ENCODE peak calls at places on chromosomes 3 and 15, in seven cellular contexts. E is neural progenitor cell, V is IMR-90, Q is OCI-LY7, Y is GM12878, G is endothelial cell of umbilical vein, O is heart left ventricle. Z is an unnamed sample. For H3K9me3, the result is how much of the 10 kb centered on the place peaks cover.

GRCh38 chr3:56980798-56981390 is 79.6 kb upstream of the SPATA12 start:
- DNase-seq in Y (no peak), Q (no peak), E (no peak), O (peak), V (peak), G (peak), Z (peak)

GRCh38 chr15:67164401-67164791 is 90.1 kb downstream of the AAGAB start:
- DNase-seq in Q (no peak), G (peak), E (no peak), O (peak), Y (no peak), V (no peak), Z (no peak)

GRCh38 chr15:40252438-40253178 is 13.7 kb downstream of the PAK6 start:
- DNase-seq in Q (no peak), V (no peak), E (peak), G (peak), O (no peak), Y (no peak), Z (no peak)

GRCh38 chr15:57479005-57479404 is 102.7 kb downstream of the CGNL1 start:
- DNase-seq in Q (no peak), Y (no peak), E (no peak), G (no peak), O (no peak), V (no peak), Z (no peak)

GRCh38 chr3:171977426-171977825 is 62.0 kb upstream of the FNDC3B start:
- DNase-seq in V (no peak), O (no peak), E (no peak), G (no peak), Q (no peak), Y (no peak), Z (no peak)

GRCh38 chr15:90165659-90166489 is 35.3 kb upstream of the SEMA4B start:
- DNase-seq in Y (peak), E (no peak), Q (no peak), G (peak), O (peak), V (peak), Z (no peak)

GRCh38 chr3:128348805-128349531 is 117.7 kb downstream of the DNAJB8 start:
- DNase-seq in Q (peak), E (peak), G (peak), Y (no peak), V (peak), O (no peak), Z (no peak)

GRCh38 chr15:65824941-65825544 is 33.0 kb upstream of the DENND4A start:
- DNase-seq in G (no peak), V (peak), E (no peak), O (no peak), Y (no peak), Q (no peak), Z (peak)

GRCh38 chr3:178155521-178155920 is 380.7 kb upstream of the KCNMB2 start:
- DNase-seq in Q (no peak), E (peak), Y (no peak), V (no peak), O (no peak), G (no peak), Z (no peak)

GRCh38 chr3:53028641-53029040 is 17.2 kb downstream of the SFMBT1 start:
- DNase-seq in Q (no peak), Y (no peak), O (no peak), G (no peak), V (no peak), E (no peak), Z (no peak)

GRCh38 chr3:8942115-8942514 is 21.2 kb downstream of the RAD18 start:
- DNase-seq in E (no peak), Y (no peak), V (no peak), G (no peak), Q (no peak), O (no peak), Z (no peak)

GRCh38 chr15:78242128-78242527 is 7.8 kb upstream of the ACSBG1 start:
- DNase-seq in Q (peak), V (no peak), E (peak), O (no peak), G (peak), Y (no peak), Z (no peak)

GRCh38 chr3:159775372-159775961 is 213.2 kb upstream of the IL12A start:
- DNase-seq in Y (no peak), V (peak), E (peak), G (peak), Q (no peak), O (no peak), Z (no peak)

GRCh38 chr3:173584093-173584833 is 186.7 kb downstream of the NLGN1 start:
- DNase-seq in Q (peak), G (peak), Y (no peak), O (no peak), V (peak), E (peak), Z (no peak)

GRCh38 chr3:148648685-148649352 is 48.9 kb upstream of the AGTR1 start:
- DNase-seq in G (no peak), Q (no peak), V (peak), O (no peak), Y (no peak), E (no peak), Z (no peak)

GRCh38 chr15:80204231-80204630 is 47.8 kb downstream of the CTXND1 start:
- DNase-seq in O (no peak), Y (no peak), E (no peak), V (no peak), Q (no peak), G (no peak), Z (no peak)

GRCh38 chr3:143536817-143537535 is 311.3 kb downstream of the SLC9A9 start:
- DNase-seq in G (no peak), E (no peak), V (peak), Q (no peak), O (peak), Y (no peak), Z (no peak)

GRCh38 chr3:55885721-55886120 is 398.6 kb upstream of the WNT5A start:
- DNase-seq in Y (no peak), V (peak), G (peak), O (no peak), E (no peak), Q (no peak), Z (no peak)

GRCh38 chr3:129260606-129261005 is 11.2 kb downstream of the COPG1 start:
- DNase-seq in G (no peak), Q (no peak), O (no peak), V (no peak), E (no peak), Y (no peak), Z (no peak)

GRCh38 chr3:196666001-196666867 is 26.7 kb downstream of the NRROS start:
- DNase-seq in Y (no peak), Q (no peak), E (peak), V (peak), G (no peak), O (no peak), Z (no peak)

GRCh38 chr3:113736548-113737089 is 9.4 kb downstream of the NAA50 start:
- DNase-seq in Q (peak), G (peak), V (peak), E (peak), O (no peak), Y (peak), Z (no peak)

GRCh38 chr3:39338201-39338600 is 8.7 kb downstream of the CCR8 start:
- DNase-seq in O (no peak), Y (no peak), Q (no peak), E (no peak), V (no peak), G (no peak), Z (no peak)

GRCh38 chr3:110521019-110521418 is 550.6 kb upstream of the NECTIN3 start:
- DNase-seq in G (peak), Y (no peak), Q (no peak), E (no peak), O (no peak), V (peak), Z (no peak)

GRCh38 chr15:41603411-41603935 is 44.5 kb downstream of the TYRO3 start:
- DNase-seq in Q (no peak), Y (no peak), E (no peak), G (no peak), O (no peak), V (no peak), Z (no peak)

GRCh38 chr3:86785381-86785780 is 205.6 kb downstream of the VGLL3 start:
- DNase-seq in E (no peak), O (no peak), Q (no peak), G (no peak), Y (no peak), V (peak), Z (no peak)

GRCh38 chr15:89836255-89837133 is 21.8 kb upstream of the ANPEP start:
- DNase-seq in Q (no peak), V (peak), Y (no peak), O (no peak), E (no peak), G (no peak), Z (peak)

GRCh38 chr15:79635149-79635771 is 203.1 kb downstream of the MINAR1 start:
- DNase-seq in Y (no peak), V (no peak), G (no peak), O (no peak), E (no peak), Q (no peak), Z (no peak)

GRCh38 chr15:77191230-77191834 is 120.4 kb upstream of the TSPAN3 start:
- DNase-seq in Q (no peak), E (no peak), G (no peak), V (no peak), Y (no peak), O (no peak), Z (no peak)

GRCh38 chr15:77187751-77188464 is 117.0 kb upstream of the TSPAN3 start:
- DNase-seq in Q (peak), O (peak), E (no peak), G (peak), Y (peak), V (peak), Z (peak)

GRCh38 chr15:77183066-77183465 is 112.2 kb upstream of the TSPAN3 start:
- DNase-seq in E (no peak), V (no peak), G (no peak), O (no peak), Y (no peak), Q (no peak), Z (no peak)

GRCh38 chr15:77185242-77185785 is 114.4 kb upstream of the TSPAN3 start:
- DNase-seq in Y (no peak), E (no peak), Q (no peak), O (no peak), G (peak), V (no peak), Z (no peak)

GRCh38 chr15:77186518-77187095 is 115.7 kb upstream of the TSPAN3 start:
- DNase-seq in O (no peak), E (peak), G (peak), Q (peak), Y (peak), V (peak), Z (no peak)
- H3K27ac ChIP-seq in O (peak), E (no peak), G (peak), Q (no peak), Y (peak), V (no peak), Z (peak)

GRCh38 chr15:25089577-25089976 is 134.8 kb downstream of the SNRPN start:
- DNase-seq in V (no peak), Y (no peak), O (no peak), G (no peak), Q (no peak), E (no peak), Z (no peak)

GRCh38 chr15:25090073-25090733 is 135.4 kb downstream of the SNRPN start:
- DNase-seq in Y (no peak), E (no peak), G (no peak), Q (no peak), V (no peak), O (no peak), Z (no peak)

GRCh38 chr15:25091421-25092158 is 136.8 kb downstream of the SNRPN start:
- DNase-seq in Y (no peak), E (no peak), O (no peak), G (no peak), V (no peak), Q (no peak), Z (no peak)

GRCh38 chr15:25087137-25087536 is 132.3 kb downstream of the SNRPN start:
- DNase-seq in G (no peak), O (no peak), E (no peak), Q (no peak), V (no peak), Y (no peak), Z (no peak)

DNA sequence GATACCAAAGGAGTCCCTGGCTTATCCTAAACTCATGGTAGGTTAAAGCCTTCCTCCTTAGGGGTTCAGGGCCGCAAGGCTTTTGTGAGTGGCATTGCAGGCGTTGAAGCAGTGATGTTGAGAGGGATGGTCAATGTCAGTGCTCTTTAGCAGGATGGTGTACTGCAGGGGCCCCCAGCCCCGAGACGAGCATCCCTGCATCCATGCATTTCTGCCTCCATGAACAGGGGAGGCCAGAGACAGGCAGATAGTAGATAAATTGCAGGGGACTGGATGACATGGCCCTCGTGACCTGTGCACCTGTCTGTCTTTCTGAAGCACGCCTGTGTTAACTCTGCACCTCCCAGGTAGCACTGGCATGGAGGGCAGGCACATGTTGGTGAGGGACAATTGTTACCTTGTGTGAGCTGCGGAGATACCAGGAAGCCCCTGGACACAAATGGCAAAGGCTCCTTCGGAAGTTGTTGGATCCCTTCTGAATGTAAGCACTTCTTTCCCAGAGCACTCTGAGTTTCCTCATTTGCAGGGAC is 133.5 kb downstream of the SNRPN start:
- DNase-seq in E (no peak), O (no peak), V (no peak), Q (no peak), Y (no peak), G (no peak), Z (no peak)
- H3K9me3 ChIP-seq in E (under half), O (half or more), V (half or more), Q (under half), Y (under half), G (under half), Z (under half)

DNA sequence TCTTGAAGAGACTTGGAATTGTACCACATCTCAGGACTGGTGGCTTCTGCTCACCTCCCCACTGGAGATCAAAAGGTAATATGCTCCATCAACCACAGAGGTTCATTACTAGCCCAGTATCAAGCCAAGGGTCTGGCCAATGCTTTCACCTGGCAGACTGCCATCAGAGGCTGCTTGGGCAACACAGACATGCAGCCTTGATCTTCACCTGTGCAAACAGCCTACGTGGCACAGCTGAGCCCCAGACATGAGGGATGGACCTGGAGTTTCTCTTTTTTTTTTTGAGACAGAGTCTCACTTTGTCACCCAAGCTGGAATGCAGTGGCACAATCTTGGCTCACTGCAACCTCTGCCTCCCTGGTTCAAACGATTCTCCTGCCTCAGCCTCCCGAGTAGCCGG is 105.6 kb upstream of the HES1 start:
- DNase-seq in O (no peak), Y (no peak), V (no peak), G (no peak), E (no peak), Q (no peak), Z (no peak)
- H3K27ac ChIP-seq in O (no peak), Y (no peak), V (no peak), G (no peak), E (no peak), Q (no peak), Z (no peak)

GRCh38 chr15:25056484-25057429 is 102.0 kb downstream of the SNRPN start:
- DNase-seq in O (no peak), E (no peak), V (no peak), Y (no peak), G (no peak), Q (no peak), Z (no peak)
- H3K9me3 ChIP-seq in O (half or more), E (under half), V (half or more), Y (half or more), G (half or more), Q (under half), Z (half or more)

GRCh38 chr15:101461097-101461496 is 28.4 kb downstream of the PCSK6 start:
- DNase-seq in O (no peak), V (no peak), G (no peak), E (no peak), Q (no peak), Y (no peak), Z (no peak)

GRCh38 chr15:101464246-101464998 is 25.1 kb downstream of the PCSK6 start:
- DNase-seq in E (no peak), G (no peak), V (no peak), O (no peak), Q (no peak), Y (no peak), Z (no peak)

GRCh38 chr15:101463265-101463664 is 26.2 kb downstream of the PCSK6 start:
- DNase-seq in G (no peak), E (no peak), V (no peak), O (no peak), Q (no peak), Y (no peak), Z (no peak)

GRCh38 chr15:101466188-101466587 is 23.3 kb downstream of the PCSK6 start:
- DNase-seq in Q (no peak), G (no peak), V (no peak), E (no peak), O (no peak), Y (no peak), Z (no peak)

GRCh38 chr15:101464999-101465669 is 24.4 kb downstream of the PCSK6 start:
- DNase-seq in O (no peak), E (no peak), Y (no peak), G (no peak), V (no peak), Q (no peak), Z (no peak)
- H3K27ac ChIP-seq in O (no peak), E (no peak), Y (no peak), G (no peak), V (no peak), Q (no peak), Z (no peak)

GRCh38 chr15:98826658-98827057 is 178.3 kb downstream of the IGF1R start:
- DNase-seq in O (no peak), E (no peak), Q (no peak), V (no peak), G (no peak), Y (no peak), Z (no peak)
- H3K9me3 ChIP-seq in O (under half), E (under half), Q (under half), V (under half), G (under half), Y (under half), Z (under half)

GRCh38 chr15:26806574-26806973 is 33.7 kb upstream of the GABRB3 start:
- DNase-seq in V (no peak), G (no peak), Q (no peak), Y (no peak), O (no peak), E (no peak), Z (no peak)

GRCh38 chr15:26805470-26805869 is 32.6 kb upstream of the GABRB3 start:
- DNase-seq in E (no peak), Q (no peak), G (no peak), Y (no peak), V (no peak), O (no peak), Z (no peak)

GRCh38 chr15:26804063-26804804 is 31.4 kb upstream of the GABRB3 start:
- DNase-seq in Q (no peak), O (no peak), E (peak), V (no peak), G (no peak), Y (no peak), Z (no peak)

GRCh38 chr15:26806161-26806560 is 33.3 kb upstream of the GABRB3 start:
- DNase-seq in G (no peak), O (peak), Y (no peak), V (no peak), E (no peak), Q (no peak), Z (no peak)

DNA sequence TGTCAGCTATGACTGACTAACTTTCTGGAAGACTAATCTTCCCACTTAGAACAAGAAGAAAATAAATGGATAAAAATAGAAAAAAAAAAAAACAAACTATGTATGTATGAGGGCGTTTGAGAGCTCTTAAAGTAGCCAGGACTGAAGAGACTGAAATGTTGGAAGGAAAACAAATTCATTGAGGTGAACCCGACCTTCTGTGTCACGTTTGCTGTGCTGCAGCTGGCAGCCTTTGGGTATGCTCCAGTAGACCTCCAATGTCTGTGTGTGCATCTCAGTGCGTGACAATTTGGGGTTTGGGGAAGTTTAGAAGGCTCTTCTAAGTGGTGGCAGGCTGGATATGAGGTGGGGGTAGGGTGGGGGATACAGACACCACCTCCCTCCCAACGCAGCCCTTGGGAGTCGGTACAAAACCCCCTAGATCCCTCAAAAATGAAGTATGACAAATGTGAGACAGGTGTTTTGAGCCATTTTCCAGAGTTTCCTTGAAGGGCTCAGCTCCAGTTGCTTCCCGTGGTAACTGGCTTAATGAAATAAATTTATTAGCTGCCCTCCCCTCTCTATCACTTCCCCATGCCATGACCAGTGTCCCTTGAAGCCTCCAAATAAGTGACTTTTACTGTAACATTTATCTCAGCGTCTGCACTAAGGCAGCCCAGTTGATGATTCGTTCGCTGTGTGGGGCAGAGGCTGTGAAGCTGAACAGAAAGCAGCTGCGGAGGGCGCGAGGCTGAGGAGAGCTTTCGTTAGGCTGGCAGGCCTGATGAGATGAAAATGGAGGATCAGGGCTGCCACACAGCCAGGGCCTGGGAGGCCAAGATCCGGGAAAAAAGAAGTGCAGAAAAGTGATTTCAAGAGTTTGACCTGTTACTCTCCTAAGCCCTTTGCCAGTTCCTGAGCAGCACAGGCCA is 34.9 kb upstream of the GABRB3 start:
- DNase-seq in Q (no peak), O (no peak), V (no peak), E (no peak), G (no peak), Y (no peak), Z (no peak)
- H3K27ac ChIP-seq in Q (no peak), O (no peak), V (no peak), E (no peak), G (no peak), Y (no peak), Z (no peak)

GRCh38 chr3:74692-75243 is 121.8 kb upstream of the CHL1 start:
- DNase-seq in E (no peak), G (no peak), Q (no peak), O (no peak), V (no peak), Y (no peak), Z (no peak)

GRCh38 chr3:73279-73678 is 123.3 kb upstream of the CHL1 start:
- DNase-seq in E (no peak), O (no peak), Y (no peak), G (no peak), Q (no peak), V (no peak), Z (no peak)

GRCh38 chr3:69690-70089 is 126.9 kb upstream of the CHL1 start:
- DNase-seq in Y (no peak), E (no peak), V (no peak), G (no peak), O (no peak), Q (no peak), Z (no peak)

GRCh38 chr3:75260-75659 is 121.3 kb upstream of the CHL1 start:
- DNase-seq in O (no peak), V (no peak), E (no peak), G (no peak), Q (no peak), Y (no peak), Z (no peak)

GRCh38 chr3:72776-73175 is 123.8 kb upstream of the CHL1 start:
- DNase-seq in Y (no peak), G (no peak), V (no peak), Q (no peak), E (no peak), O (no peak), Z (no peak)
- H3K9me3 ChIP-seq in Y (under half), G (under half), V (under half), Q (under half), E (under half), O (under half), Z (under half)

GRCh38 chr3:156689589-156689988 is 15.2 kb downstream of the TIPARP start:
- DNase-seq in Y (no peak), G (no peak), E (no peak), O (no peak), V (no peak), Q (no peak), Z (no peak)
- H3K27ac ChIP-seq in Y (peak), G (no peak), E (no peak), O (no peak), V (peak), Q (no peak), Z (no peak)